ENCODE peak calls at places on chromosome 11, in ten cellular contexts. C is NCI-H1092; B is CD4-positive, CD25-positive, alpha-beta regulatory T cell; O is GM19239; S is posterior cingulate gyrus; Q is AG10803; M is Peyer's patch; H is activated CD8-positive, alpha-beta memory T cell treated with anti-CD3 and anti-CD28 coated beads, Interleukin-2, amount 50 U/mL, for 48 hours; F is T1000; U is stimulated activated CD8-positive, alpha-beta memory T cell treated with anti-CD3 and anti-CD28 coated beads, Interleukin-4, amount 100 ng/mL, for 4 hours. G is an unnamed sample.

GRCh38 chr11:97201743-97202612 is 812.2 kb downstream of the JRKL start:
- DNase-seq in C (no peak), B (no peak), O (no peak), S (no peak), Q (no peak), M (no peak), H (no peak), F (no peak), U (no peak), G (no peak)

GRCh38 chr11:112012877-112013276 is 12.3 kb upstream of the DLAT start:
- DNase-seq in C (no peak), B (no peak), O (no peak), S (no peak), Q (peak; percentile 11), M (no peak), H (no peak), F (no peak), U (no peak), G (no peak)

GRCh38 chr11:134252539-134253188 is 488 bp downstream of the THYN1 start:
- DNase-seq in C (no peak), B (no peak), O (no peak), S (peak; percentile 34), Q (peak; percentile 47), M (peak; percentile 56), H (peak; percentile 63), F (no peak), U (no peak), G (peak; percentile 26)

GRCh38 chr11:67494371-67495233 is 10.6 kb downstream of the PITPNM1 start:
- DNase-seq in C (no peak), B (no peak), O (no peak), S (no peak), Q (no peak), M (no peak), H (no peak), F (no peak), U (no peak), G (peak; percentile 63)

GRCh38 chr11:64152841-64153691 is 12.8 kb downstream of the MACROD1 start:
- DNase-seq in C (no peak), B (peak; percentile 55), O (peak; percentile 92), S (peak; percentile 71), Q (peak; percentile 25), M (peak; percentile 83), H (peak; percentile 94), F (peak; percentile 65), U (peak; percentile 42), G (peak; percentile 95)

GRCh38 chr11:19199037-19199436 is 2.7 kb downstream of the CSRP3 start:
- DNase-seq in C (no peak), B (no peak), O (no peak), S (no peak), Q (no peak), M (no peak), H (no peak), F (no peak), U (no peak), G (no peak)

GRCh38 chr11:36110698-36111410 is 167.0 kb downstream of the LDLRAD3 start:
- DNase-seq in C (peak; percentile 15), B (no peak), O (no peak), S (no peak), Q (no peak), M (no peak), H (no peak), F (no peak), U (no peak), G (no peak)

GRCh38 chr11:75246006-75246672 is 5.6 kb downstream of the TPBGL start:
- DNase-seq in C (no peak), B (no peak), O (no peak), S (no peak), Q (no peak), M (no peak), H (peak; percentile 44), F (no peak), U (no peak), G (no peak)

GRCh38 chr11:64713031-64713780 is 9.8 kb downstream of the NRXN2 start:
- DNase-seq in C (peak; percentile 62), B (no peak), O (no peak), S (no peak), Q (peak; percentile 20), M (peak; percentile 62), H (no peak), F (no peak), U (no peak), G (no peak)

GRCh38 chr11:28400236-28401100 is 292.3 kb downstream of the METTL15 start:
- DNase-seq in C (no peak), B (no peak), O (no peak), S (no peak), Q (peak; percentile 15), M (no peak), H (no peak), F (no peak), U (no peak), G (no peak)

GRCh38 chr11:134915212-134915611 is 503.2 kb upstream of the B3GAT1 start:
- DNase-seq in C (no peak), B (no peak), O (no peak), S (no peak), Q (no peak), M (no peak), H (no peak), F (no peak), U (no peak), G (no peak)

GRCh38 chr11:3627291-3627690 is 14.5 kb downstream of the ART5 start:
- DNase-seq in C (no peak), B (no peak), O (no peak), S (no peak), Q (peak; percentile 54), M (no peak), H (no peak), F (peak; percentile 10), U (no peak), G (no peak)

GRCh38 chr11:100329352-100329751 is 357.7 kb upstream of the ARHGAP42 start:
- DNase-seq in C (no peak), B (no peak), O (no peak), S (no peak), Q (no peak), M (no peak), H (no peak), F (no peak), U (no peak), G (no peak)

GRCh38 chr11:112421854-112422253 is 161.2 kb upstream of the PLET1 start:
- DNase-seq in C (no peak), B (no peak), O (no peak), S (no peak), Q (no peak), M (no peak), H (no peak), F (no peak), U (no peak), G (no peak)

GRCh38 chr11:13258855-13259254 is 18.7 kb upstream of the BMAL1 start:
- DNase-seq in C (no peak), B (no peak), O (no peak), S (no peak), Q (no peak), M (no peak), H (no peak), F (no peak), U (no peak), G (no peak)

GRCh38 chr11:6402561-6402981 is 12.3 kb downstream of the SMPD1 start:
- DNase-seq in C (no peak), B (peak; percentile 67), O (peak; percentile 77), S (no peak), Q (no peak), M (no peak), H (peak; percentile 75), F (no peak), U (peak; percentile 23), G (no peak)

GRCh38 chr11:96337541-96338530 is 5.2 kb downstream of the MAML2 start:
- DNase-seq in C (no peak), B (no peak), O (no peak), S (no peak), Q (peak; percentile 54), M (no peak), H (no peak), F (no peak), U (no peak), G (no peak)

GRCh38 chr11:12126352-12127019 is 16.1 kb downstream of the MICAL2 start:
- DNase-seq in C (no peak), B (no peak), O (no peak), S (no peak), Q (peak; percentile 89), M (no peak), H (no peak), F (no peak), U (no peak), G (no peak)

GRCh38 chr11:77111277-77111676 is 8.6 kb downstream of the OMP start:
- DNase-seq in C (no peak), B (no peak), O (no peak), S (no peak), Q (no peak), M (no peak), H (no peak), F (no peak), U (no peak), G (no peak)

GRCh38 chr11:124108158-124108557 is 7.1 kb upstream of the VWA5A start:
- DNase-seq in C (peak; percentile 35), B (no peak), O (no peak), S (no peak), Q (no peak), M (no peak), H (no peak), F (no peak), U (no peak), G (no peak)

GRCh38 chr11:84129961-84130576 is 843.9 kb upstream of the CCDC90B start:
- DNase-seq in C (no peak), B (no peak), O (no peak), S (no peak), Q (no peak), M (no peak), H (no peak), F (no peak), U (no peak), G (no peak)

GRCh38 chr11:67062526-67063373 is 6.1 kb downstream of the RHOD start:
- DNase-seq in C (no peak), B (no peak), O (no peak), S (no peak), Q (no peak), M (peak; percentile 51), H (no peak), F (no peak), U (no peak), G (no peak)

GRCh38 chr11:109362059-109362458 is 59.9 kb upstream of the C11orf87 start:
- DNase-seq in C (no peak), B (no peak), O (no peak), S (no peak), Q (no peak), M (no peak), H (no peak), F (no peak), U (no peak), G (no peak)

GRCh38 chr11:8207080-8208000 is 38.5 kb upstream of the RIC3 start:
- DNase-seq in C (no peak), B (no peak), O (no peak), S (no peak), Q (peak; percentile 8), M (no peak), H (peak; percentile 23), F (no peak), U (no peak), G (no peak)

GRCh38 chr11:17314904-17315426 is 36.6 kb upstream of the NCR3LG1 start:
- DNase-seq in C (no peak), B (no peak), O (no peak), S (no peak), Q (no peak), M (no peak), H (no peak), F (no peak), U (no peak), G (no peak)

GRCh38 chr11:134527382-134528243 is 115.6 kb upstream of the B3GAT1 start:
- DNase-seq in C (no peak), B (no peak), O (no peak), S (no peak), Q (no peak), M (peak; percentile 12), H (peak; percentile 28), F (no peak), U (no peak), G (no peak)

GRCh38 chr11:101434241-101434640 is 149.6 kb downstream of the TRPC6 start:
- DNase-seq in C (no peak), B (no peak), O (no peak), S (no peak), Q (no peak), M (no peak), H (no peak), F (no peak), U (no peak), G (no peak)